ENCODE peak calls at places on chromosomes 13 and 19, in seven cellular contexts. One of them, this sample, is unnamed.

GRCh38 chr19:23415561-23416191 is 20.4 kb upstream of the ZNF91 start:
- DNase-seq in A172: peak
- DNase-seq in CD4-positive, CD25-positive, alpha-beta regulatory T cell: no peak
- DNase-seq in NCI-H2029 treated with DMSO at 0.1 percent for 48 hours: no peak
- DNase-seq in stimulated activated CD4-positive, alpha-beta T cell treated with anti-CD3 and anti-CD28 coated beads, Interleukin-15, amount 100 ng/mL, for 1 hour: no peak
- DNase-seq in fibroblast of pulmonary artery: peak
- DNase-seq in GOT3: no peak
- DNase-seq in this sample: peak

GRCh38 chr19:17748884-17749638 is 2.2 kb upstream of the FCHO1 start:
- DNase-seq in A172: no peak
- DNase-seq in CD4-positive, CD25-positive, alpha-beta regulatory T cell: no peak
- DNase-seq in NCI-H2029 treated with DMSO at 0.1 percent for 48 hours: no peak
- DNase-seq in stimulated activated CD4-positive, alpha-beta T cell treated with anti-CD3 and anti-CD28 coated beads, Interleukin-15, amount 100 ng/mL, for 1 hour: no peak
- DNase-seq in fibroblast of pulmonary artery: no peak
- DNase-seq in GOT3: no peak
- DNase-seq in this sample: no peak

GRCh38 chr19:7944177-7944761 is 803 bp upstream of the TIMM44 start:
- DNase-seq in A172: peak
- DNase-seq in CD4-positive, CD25-positive, alpha-beta regulatory T cell: peak
- DNase-seq in NCI-H2029 treated with DMSO at 0.1 percent for 48 hours: peak
- DNase-seq in stimulated activated CD4-positive, alpha-beta T cell treated with anti-CD3 and anti-CD28 coated beads, Interleukin-15, amount 100 ng/mL, for 1 hour: peak
- DNase-seq in fibroblast of pulmonary artery: peak
- DNase-seq in GOT3: peak
- DNase-seq in this sample: peak

GRCh38 chr13:40652588-40652940 is 13.9 kb downstream of the FOXO1 start:
- DNase-seq in A172: no peak
- DNase-seq in CD4-positive, CD25-positive, alpha-beta regulatory T cell: peak
- DNase-seq in NCI-H2029 treated with DMSO at 0.1 percent for 48 hours: no peak
- DNase-seq in stimulated activated CD4-positive, alpha-beta T cell treated with anti-CD3 and anti-CD28 coated beads, Interleukin-15, amount 100 ng/mL, for 1 hour: no peak
- DNase-seq in fibroblast of pulmonary artery: no peak
- DNase-seq in GOT3: no peak
- DNase-seq in this sample: peak

GRCh38 chr13:41344358-41344757 is 33.3 kb downstream of the NAA16 start:
- DNase-seq in A172: no peak
- DNase-seq in CD4-positive, CD25-positive, alpha-beta regulatory T cell: no peak
- DNase-seq in NCI-H2029 treated with DMSO at 0.1 percent for 48 hours: no peak
- DNase-seq in stimulated activated CD4-positive, alpha-beta T cell treated with anti-CD3 and anti-CD28 coated beads, Interleukin-15, amount 100 ng/mL, for 1 hour: no peak
- DNase-seq in fibroblast of pulmonary artery: no peak
- DNase-seq in GOT3: no peak
- DNase-seq in this sample: no peak

GRCh38 chr19:31562916-31563626 is 213.8 kb upstream of the TSHZ3 start:
- DNase-seq in A172: no peak
- DNase-seq in CD4-positive, CD25-positive, alpha-beta regulatory T cell: no peak
- DNase-seq in NCI-H2029 treated with DMSO at 0.1 percent for 48 hours: no peak
- DNase-seq in stimulated activated CD4-positive, alpha-beta T cell treated with anti-CD3 and anti-CD28 coated beads, Interleukin-15, amount 100 ng/mL, for 1 hour: no peak
- DNase-seq in fibroblast of pulmonary artery: no peak
- DNase-seq in GOT3: no peak
- DNase-seq in this sample: no peak

GRCh38 chr13:42039457-42039945 is 8.9 kb upstream of the DGKH start:
- DNase-seq in A172: peak
- DNase-seq in CD4-positive, CD25-positive, alpha-beta regulatory T cell: peak
- DNase-seq in NCI-H2029 treated with DMSO at 0.1 percent for 48 hours: no peak
- DNase-seq in stimulated activated CD4-positive, alpha-beta T cell treated with anti-CD3 and anti-CD28 coated beads, Interleukin-15, amount 100 ng/mL, for 1 hour: no peak
- DNase-seq in fibroblast of pulmonary artery: no peak
- DNase-seq in GOT3: no peak
- DNase-seq in this sample: peak

GRCh38 chr13:97495678-97496077 is 61.7 kb downstream of the RAP2A start:
- DNase-seq in A172: no peak
- DNase-seq in CD4-positive, CD25-positive, alpha-beta regulatory T cell: no peak
- DNase-seq in NCI-H2029 treated with DMSO at 0.1 percent for 48 hours: no peak
- DNase-seq in stimulated activated CD4-positive, alpha-beta T cell treated with anti-CD3 and anti-CD28 coated beads, Interleukin-15, amount 100 ng/mL, for 1 hour: no peak
- DNase-seq in fibroblast of pulmonary artery: no peak
- DNase-seq in GOT3: no peak
- DNase-seq in this sample: no peak

GRCh38 chr13:41652735-41653361 is 195.5 kb downstream of the RGCC start:
- DNase-seq in A172: peak
- DNase-seq in CD4-positive, CD25-positive, alpha-beta regulatory T cell: peak
- DNase-seq in NCI-H2029 treated with DMSO at 0.1 percent for 48 hours: no peak
- DNase-seq in stimulated activated CD4-positive, alpha-beta T cell treated with anti-CD3 and anti-CD28 coated beads, Interleukin-15, amount 100 ng/mL, for 1 hour: no peak
- DNase-seq in fibroblast of pulmonary artery: peak
- DNase-seq in GOT3: no peak
- DNase-seq in this sample: peak

GRCh38 chr13:52827839-52828238 is 20.6 kb downstream of the PCDH8 start:
- DNase-seq in A172: no peak
- DNase-seq in CD4-positive, CD25-positive, alpha-beta regulatory T cell: no peak
- DNase-seq in NCI-H2029 treated with DMSO at 0.1 percent for 48 hours: peak
- DNase-seq in stimulated activated CD4-positive, alpha-beta T cell treated with anti-CD3 and anti-CD28 coated beads, Interleukin-15, amount 100 ng/mL, for 1 hour: no peak
- DNase-seq in fibroblast of pulmonary artery: no peak
- DNase-seq in GOT3: no peak
- DNase-seq in this sample: no peak

GRCh38 chr13:26310003-26310402 is 56.1 kb downstream of the CDK8 start:
- DNase-seq in A172: no peak
- DNase-seq in CD4-positive, CD25-positive, alpha-beta regulatory T cell: no peak
- DNase-seq in NCI-H2029 treated with DMSO at 0.1 percent for 48 hours: no peak
- DNase-seq in stimulated activated CD4-positive, alpha-beta T cell treated with anti-CD3 and anti-CD28 coated beads, Interleukin-15, amount 100 ng/mL, for 1 hour: no peak
- DNase-seq in fibroblast of pulmonary artery: no peak
- DNase-seq in GOT3: no peak
- DNase-seq in this sample: no peak

GRCh38 chr19:52170304-52170703 is 1.1 kb downstream of the ZNF836 start:
- DNase-seq in A172: no peak
- DNase-seq in CD4-positive, CD25-positive, alpha-beta regulatory T cell: no peak
- DNase-seq in NCI-H2029 treated with DMSO at 0.1 percent for 48 hours: no peak
- DNase-seq in stimulated activated CD4-positive, alpha-beta T cell treated with anti-CD3 and anti-CD28 coated beads, Interleukin-15, amount 100 ng/mL, for 1 hour: no peak
- DNase-seq in fibroblast of pulmonary artery: no peak
- DNase-seq in GOT3: no peak
- DNase-seq in this sample: no peak

GRCh38 chr13:46667687-46668281 is 114.8 kb downstream of the LRCH1 start:
- DNase-seq in A172: no peak
- DNase-seq in CD4-positive, CD25-positive, alpha-beta regulatory T cell: peak
- DNase-seq in NCI-H2029 treated with DMSO at 0.1 percent for 48 hours: no peak
- DNase-seq in stimulated activated CD4-positive, alpha-beta T cell treated with anti-CD3 and anti-CD28 coated beads, Interleukin-15, amount 100 ng/mL, for 1 hour: no peak
- DNase-seq in fibroblast of pulmonary artery: peak
- DNase-seq in GOT3: no peak
- DNase-seq in this sample: peak

GRCh38 chr19:42285546-42285945 is 16.4 kb upstream of the PRR19 start:
- DNase-seq in A172: no peak
- DNase-seq in CD4-positive, CD25-positive, alpha-beta regulatory T cell: no peak
- DNase-seq in NCI-H2029 treated with DMSO at 0.1 percent for 48 hours: no peak
- DNase-seq in stimulated activated CD4-positive, alpha-beta T cell treated with anti-CD3 and anti-CD28 coated beads, Interleukin-15, amount 100 ng/mL, for 1 hour: no peak
- DNase-seq in fibroblast of pulmonary artery: no peak
- DNase-seq in GOT3: no peak
- DNase-seq in this sample: peak

GRCh38 chr19:15265849-15266248 is 33.6 kb upstream of the EPHX3 start:
- DNase-seq in A172: peak
- DNase-seq in CD4-positive, CD25-positive, alpha-beta regulatory T cell: no peak
- DNase-seq in NCI-H2029 treated with DMSO at 0.1 percent for 48 hours: peak
- DNase-seq in stimulated activated CD4-positive, alpha-beta T cell treated with anti-CD3 and anti-CD28 coated beads, Interleukin-15, amount 100 ng/mL, for 1 hour: no peak
- DNase-seq in fibroblast of pulmonary artery: peak
- DNase-seq in GOT3: peak
- DNase-seq in this sample: no peak

GRCh38 chr19:33426621-33427475 is 53.3 kb downstream of the CEBPG start:
- DNase-seq in A172: no peak
- DNase-seq in CD4-positive, CD25-positive, alpha-beta regulatory T cell: no peak
- DNase-seq in NCI-H2029 treated with DMSO at 0.1 percent for 48 hours: no peak
- DNase-seq in stimulated activated CD4-positive, alpha-beta T cell treated with anti-CD3 and anti-CD28 coated beads, Interleukin-15, amount 100 ng/mL, for 1 hour: no peak
- DNase-seq in fibroblast of pulmonary artery: no peak
- DNase-seq in GOT3: no peak
- DNase-seq in this sample: no peak

GRCh38 chr19:23328211-23328610 is 67.1 kb downstream of the ZNF91 start:
- DNase-seq in A172: no peak
- DNase-seq in CD4-positive, CD25-positive, alpha-beta regulatory T cell: no peak
- DNase-seq in NCI-H2029 treated with DMSO at 0.1 percent for 48 hours: no peak
- DNase-seq in stimulated activated CD4-positive, alpha-beta T cell treated with anti-CD3 and anti-CD28 coated beads, Interleukin-15, amount 100 ng/mL, for 1 hour: no peak
- DNase-seq in fibroblast of pulmonary artery: no peak
- DNase-seq in GOT3: no peak
- DNase-seq in this sample: no peak

GRCh38 chr13:41188584-41188983 is 5.8 kb downstream of the KBTBD7 start:
- DNase-seq in A172: peak
- DNase-seq in CD4-positive, CD25-positive, alpha-beta regulatory T cell: no peak
- DNase-seq in NCI-H2029 treated with DMSO at 0.1 percent for 48 hours: no peak
- DNase-seq in stimulated activated CD4-positive, alpha-beta T cell treated with anti-CD3 and anti-CD28 coated beads, Interleukin-15, amount 100 ng/mL, for 1 hour: no peak
- DNase-seq in fibroblast of pulmonary artery: peak
- DNase-seq in GOT3: no peak
- DNase-seq in this sample: no peak

GRCh38 chr19:35116085-35116801 is 620 bp downstream of the FXYD3 start:
- DNase-seq in A172: no peak
- DNase-seq in CD4-positive, CD25-positive, alpha-beta regulatory T cell: no peak
- DNase-seq in NCI-H2029 treated with DMSO at 0.1 percent for 48 hours: no peak
- DNase-seq in stimulated activated CD4-positive, alpha-beta T cell treated with anti-CD3 and anti-CD28 coated beads, Interleukin-15, amount 100 ng/mL, for 1 hour: no peak
- DNase-seq in fibroblast of pulmonary artery: no peak
- DNase-seq in GOT3: no peak
- DNase-seq in this sample: no peak

GRCh38 chr19:855566-856120 is 3.5 kb downstream of the ELANE start:
- DNase-seq in A172: no peak
- DNase-seq in CD4-positive, CD25-positive, alpha-beta regulatory T cell: no peak
- DNase-seq in NCI-H2029 treated with DMSO at 0.1 percent for 48 hours: no peak
- DNase-seq in stimulated activated CD4-positive, alpha-beta T cell treated with anti-CD3 and anti-CD28 coated beads, Interleukin-15, amount 100 ng/mL, for 1 hour: no peak
- DNase-seq in fibroblast of pulmonary artery: no peak
- DNase-seq in GOT3: no peak
- DNase-seq in this sample: no peak

GRCh38 chr13:31129419-31129818 is 32.3 kb downstream of the HSPH1 start:
- DNase-seq in A172: no peak
- DNase-seq in CD4-positive, CD25-positive, alpha-beta regulatory T cell: no peak
- DNase-seq in NCI-H2029 treated with DMSO at 0.1 percent for 48 hours: no peak
- DNase-seq in stimulated activated CD4-positive, alpha-beta T cell treated with anti-CD3 and anti-CD28 coated beads, Interleukin-15, amount 100 ng/mL, for 1 hour: no peak
- DNase-seq in fibroblast of pulmonary artery: no peak
- DNase-seq in GOT3: no peak
- DNase-seq in this sample: no peak

GRCh38 chr13:48828962-48829405 is 146.7 kb upstream of the FNDC3A start:
- DNase-seq in A172: peak
- DNase-seq in CD4-positive, CD25-positive, alpha-beta regulatory T cell: no peak
- DNase-seq in NCI-H2029 treated with DMSO at 0.1 percent for 48 hours: peak
- DNase-seq in stimulated activated CD4-positive, alpha-beta T cell treated with anti-CD3 and anti-CD28 coated beads, Interleukin-15, amount 100 ng/mL, for 1 hour: no peak
- DNase-seq in fibroblast of pulmonary artery: no peak
- DNase-seq in GOT3: no peak
- DNase-seq in this sample: peak

GRCh38 chr19:47049307-47049700 is 880 bp upstream of the TMEM160 start:
- DNase-seq in A172: peak
- DNase-seq in CD4-positive, CD25-positive, alpha-beta regulatory T cell: no peak
- DNase-seq in NCI-H2029 treated with DMSO at 0.1 percent for 48 hours: no peak
- DNase-seq in stimulated activated CD4-positive, alpha-beta T cell treated with anti-CD3 and anti-CD28 coated beads, Interleukin-15, amount 100 ng/mL, for 1 hour: no peak
- DNase-seq in fibroblast of pulmonary artery: peak
- DNase-seq in GOT3: no peak
- DNase-seq in this sample: no peak

GRCh38 chr13:77429320-77430142 is 102.6 kb upstream of the MYCBP2 start:
- DNase-seq in A172: peak
- DNase-seq in CD4-positive, CD25-positive, alpha-beta regulatory T cell: no peak
- DNase-seq in NCI-H2029 treated with DMSO at 0.1 percent for 48 hours: peak
- DNase-seq in stimulated activated CD4-positive, alpha-beta T cell treated with anti-CD3 and anti-CD28 coated beads, Interleukin-15, amount 100 ng/mL, for 1 hour: no peak
- DNase-seq in fibroblast of pulmonary artery: no peak
- DNase-seq in GOT3: no peak
- DNase-seq in this sample: peak

GRCh38 chr13:28392428-28392827 is 102.5 kb downstream of the FLT1 start:
- DNase-seq in A172: peak
- DNase-seq in CD4-positive, CD25-positive, alpha-beta regulatory T cell: no peak
- DNase-seq in NCI-H2029 treated with DMSO at 0.1 percent for 48 hours: no peak
- DNase-seq in stimulated activated CD4-positive, alpha-beta T cell treated with anti-CD3 and anti-CD28 coated beads, Interleukin-15, amount 100 ng/mL, for 1 hour: no peak
- DNase-seq in fibroblast of pulmonary artery: peak
- DNase-seq in GOT3: no peak
- DNase-seq in this sample: no peak